ENCODE peak calls at places on chromosomes 11 and 22, in seven cellular contexts. I is prostate gland; R is lower lobe of right lung; H is CD8-positive, alpha-beta T cell; G is caudate nucleus; E is HL-60; C is CD4-positive, CD25-positive, alpha-beta regulatory T cell. N is an unnamed sample.

GRCh38 chr11:65501005-65501529 is 2.2 kb downstream of the MALAT1 start:
- DNase-seq in I (no peak), R (no peak), H (no peak), G (no peak), E (no peak), C (peak), N (no peak)

GRCh38 chr11:17765381-17766359 is 31.1 kb downstream of the KCNC1 start:
- DNase-seq in I (no peak), R (peak), H (no peak), G (peak), E (no peak), C (no peak), N (no peak)

GRCh38 chr11:3808846-3809623 is 675 bp downstream of the PGAP2 start:
- DNase-seq in I (peak), R (no peak), H (peak), G (no peak), E (peak), C (peak), N (peak)

GRCh38 chr11:26891501-26891900 is 102.4 kb upstream of the FIBIN start:
- DNase-seq in I (no peak), R (no peak), H (no peak), G (no peak), E (no peak), C (no peak), N (no peak)

GRCh38 chr22:45563362-45564040 is 60.8 kb downstream of the FBLN1 start:
- DNase-seq in I (no peak), R (no peak), H (no peak), G (no peak), E (no peak), C (no peak), N (no peak)

GRCh38 chr11:101866619-101867491 is 48.0 kb upstream of the CEP126 start:
- DNase-seq in I (no peak), R (no peak), H (no peak), G (no peak), E (no peak), C (no peak), N (no peak)

GRCh38 chr22:42329504-42329903 is 59.1 kb upstream of the TCF20 start:
- DNase-seq in I (no peak), R (no peak), H (no peak), G (no peak), E (no peak), C (no peak), N (no peak)

GRCh38 chr11:71987521-71987920 is 11.2 kb upstream of the IL18BP start:
- DNase-seq in I (no peak), R (no peak), H (no peak), G (no peak), E (no peak), C (no peak), N (no peak)

GRCh38 chr11:87368876-87369480 is 331.2 kb downstream of the TMEM135 start:
- DNase-seq in I (no peak), R (no peak), H (no peak), G (no peak), E (no peak), C (no peak), N (no peak)

GRCh38 chr11:63663809-63664208 is 7.4 kb downstream of the ATL3 start:
- DNase-seq in I (no peak), R (no peak), H (no peak), G (no peak), E (no peak), C (no peak), N (no peak)

GRCh38 chr11:66729447-66729846 is 431 bp upstream of the SPTBN2 start:
- DNase-seq in I (no peak), R (no peak), H (no peak), G (no peak), E (no peak), C (no peak), N (no peak)

GRCh38 chr22:29784451-29785361 is 17.5 kb downstream of the UQCR10 start:
- DNase-seq in I (no peak), R (no peak), H (no peak), G (peak), E (no peak), C (no peak), N (no peak)

GRCh38 chr11:77213589-77214428 is 85.8 kb downstream of the MYO7A start:
- DNase-seq in I (no peak), R (no peak), H (peak), G (no peak), E (no peak), C (no peak), N (no peak)

GRCh38 chr22:30609260-30610185 is 2.5 kb downstream of the TCN2 start:
- DNase-seq in I (no peak), R (no peak), H (no peak), G (no peak), E (peak), C (peak), N (no peak)

GRCh38 chr11:95520765-95521542 is 268.6 kb downstream of the FAM76B start:
- DNase-seq in I (peak), R (no peak), H (no peak), G (no peak), E (no peak), C (no peak), N (no peak)

GRCh38 chr11:59102259-59102765 is 4.7 kb upstream of the FAM111B start:
- DNase-seq in I (peak), R (peak), H (peak), G (peak), E (no peak), C (peak), N (peak)

GRCh38 chr11:77557553-77557952 is 32.2 kb upstream of the AQP11 start:
- DNase-seq in I (no peak), R (no peak), H (no peak), G (no peak), E (no peak), C (no peak), N (no peak)

GRCh38 chr11:35141034-35141433 is 2.1 kb downstream of the CD44 start:
- DNase-seq in I (no peak), R (no peak), H (no peak), G (no peak), E (no peak), C (no peak), N (no peak)

GRCh38 chr11:10725114-10725906 is 25.7 kb upstream of the CTR9 start:
- DNase-seq in I (no peak), R (no peak), H (no peak), G (no peak), E (peak), C (peak), N (no peak)

GRCh38 chr22:32528984-32529982 is 54.7 kb downstream of the FBXO7 start:
- DNase-seq in I (peak), R (peak), H (peak), G (peak), E (peak), C (peak), N (peak)

GRCh38 chr11:8721740-8722139 is 39.1 kb downstream of the RPL27A start:
- DNase-seq in I (peak), R (no peak), H (no peak), G (no peak), E (no peak), C (no peak), N (no peak)

GRCh38 chr11:86482684-86483083 is 108.0 kb downstream of the CCDC81 start:
- DNase-seq in I (no peak), R (no peak), H (no peak), G (no peak), E (no peak), C (no peak), N (no peak)

GRCh38 chr22:41565403-41566054 is 4.7 kb downstream of the CSDC2 start:
- DNase-seq in I (no peak), R (no peak), H (no peak), G (no peak), E (no peak), C (peak), N (no peak)

GRCh38 chr22:19756288-19757128 is 4.1 kb upstream of the TBX1 start:
- DNase-seq in I (peak), R (peak), H (peak), G (no peak), E (no peak), C (peak), N (peak)

GRCh38 chr22:30606455-30607299 is at the start of gene TCN2:
- DNase-seq in I (peak), R (peak), H (peak), G (peak), E (peak), C (peak), N (peak)

GRCh38 chr11:17760102-17761029 is 25.8 kb downstream of the KCNC1 start:
- DNase-seq in I (peak), R (no peak), H (no peak), G (no peak), E (no peak), C (peak), N (no peak)

GRCh38 chr11:16321148-16321547 is 35.2 kb downstream of the SOX6 start:
- DNase-seq in I (no peak), R (no peak), H (no peak), G (no peak), E (no peak), C (no peak), N (no peak)

GRCh38 chr11:117818036-117818858 is 6.3 kb downstream of the FXYD2 start:
- DNase-seq in I (no peak), R (peak), H (peak), G (no peak), E (no peak), C (peak), N (no peak)

GRCh38 chr11:26929806-26930517 is 64.0 kb upstream of the FIBIN start:
- DNase-seq in I (no peak), R (no peak), H (no peak), G (no peak), E (no peak), C (no peak), N (no peak)

GRCh38 chr11:69518081-69518950 is 36.9 kb downstream of the LINC01488 start:
- DNase-seq in I (no peak), R (no peak), H (no peak), G (no peak), E (no peak), C (no peak), N (no peak)

GRCh38 chr11:108872781-108873291 is 208.0 kb downstream of the DDX10 start:
- DNase-seq in I (no peak), R (no peak), H (no peak), G (no peak), E (no peak), C (no peak), N (no peak)

GRCh38 chr11:11237433-11237832 is 115.6 kb downstream of the CSNK2A3 start:
- DNase-seq in I (no peak), R (no peak), H (no peak), G (no peak), E (no peak), C (no peak), N (no peak)

GRCh38 chr22:32775957-32776356 is 25.5 kb upstream of the TIMP3 start:
- DNase-seq in I (no peak), R (no peak), H (no peak), G (no peak), E (no peak), C (no peak), N (no peak)

GRCh38 chr22:29994941-29995340 is 85.3 kb upstream of the HORMAD2 start:
- DNase-seq in I (no peak), R (no peak), H (no peak), G (no peak), E (no peak), C (no peak), N (no peak)

GRCh38 chr11:33005175-33005574 is 10.5 kb upstream of the DEPDC7 start:
- DNase-seq in I (no peak), R (no peak), H (peak), G (no peak), E (no peak), C (peak), N (no peak)

GRCh38 chr22:40504285-40505249 is 132.0 kb downstream of the MRTFA start:
- DNase-seq in I (no peak), R (no peak), H (no peak), G (no peak), E (no peak), C (no peak), N (no peak)

GRCh38 chr22:40502919-40503318 is 132.5 kb downstream of the SGSM3 start:
- DNase-seq in I (no peak), R (no peak), H (no peak), G (no peak), E (no peak), C (no peak), N (no peak)

GRCh38 chr22:40498454-40499186 is 128.2 kb downstream of the SGSM3 start:
- DNase-seq in I (no peak), R (no peak), H (no peak), G (no peak), E (no peak), C (no peak), N (no peak)

DNA sequence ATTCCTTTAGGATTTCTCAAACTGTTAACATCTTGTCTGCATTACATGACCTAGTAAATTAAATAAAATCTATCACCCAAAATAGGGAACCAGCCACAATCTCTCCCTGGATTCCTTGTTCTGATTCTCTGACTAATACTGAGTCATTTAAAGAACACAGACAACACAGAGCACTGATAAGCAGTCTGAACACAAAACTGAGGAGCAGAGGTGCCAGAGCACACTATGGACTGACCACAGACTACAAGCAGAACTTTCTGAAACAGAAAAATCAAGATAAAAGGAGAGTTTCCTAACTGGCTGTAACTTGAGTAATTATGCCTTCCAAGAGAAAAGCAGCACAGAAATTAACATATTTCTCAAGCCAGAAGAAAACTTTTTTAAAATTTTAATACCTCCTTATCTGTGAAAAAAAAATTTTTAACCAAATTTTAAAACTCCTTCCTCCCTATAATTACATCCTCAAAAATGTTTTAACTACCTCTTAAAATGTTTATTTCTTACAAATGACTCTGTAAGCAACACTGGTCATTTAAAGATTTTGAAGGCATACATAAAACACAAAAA is 128.9 kb downstream of the SGSM3 start:
- DNase-seq in I (no peak), R (no peak), H (no peak), G (no peak), E (no peak), C (no peak), N (no peak)
- H3K27ac ChIP-seq in I (peak), R (peak), H (no peak), G (no peak), E (no peak), C (no peak), N (no peak)

GRCh38 chr11:68377389-68377795 is 65.0 kb downstream of the LRP5 start:
- DNase-seq in I (no peak), R (no peak), H (no peak), G (no peak), E (no peak), C (no peak), N (no peak)
- H3K27ac ChIP-seq in I (no peak), R (peak), H (no peak), G (no peak), E (no peak), C (no peak), N (no peak)

GRCh38 chr11:75315439-75315805 is 36.0 kb downstream of the ARRB1 start:
- DNase-seq in I (no peak), R (no peak), H (no peak), G (no peak), E (no peak), C (no peak), N (no peak)

GRCh38 chr11:75313457-75314272 is 37.8 kb downstream of the ARRB1 start:
- DNase-seq in I (no peak), R (peak), H (no peak), G (peak), E (no peak), C (no peak), N (no peak)

GRCh38 chr11:75317446-75318122 is 33.9 kb downstream of the ARRB1 start:
- DNase-seq in I (no peak), R (peak), H (no peak), G (no peak), E (no peak), C (no peak), N (no peak)

GRCh38 chr11:75312346-75312745 is 39.1 kb downstream of the ARRB1 start:
- DNase-seq in I (no peak), R (no peak), H (no peak), G (no peak), E (no peak), C (no peak), N (no peak)

DNA sequence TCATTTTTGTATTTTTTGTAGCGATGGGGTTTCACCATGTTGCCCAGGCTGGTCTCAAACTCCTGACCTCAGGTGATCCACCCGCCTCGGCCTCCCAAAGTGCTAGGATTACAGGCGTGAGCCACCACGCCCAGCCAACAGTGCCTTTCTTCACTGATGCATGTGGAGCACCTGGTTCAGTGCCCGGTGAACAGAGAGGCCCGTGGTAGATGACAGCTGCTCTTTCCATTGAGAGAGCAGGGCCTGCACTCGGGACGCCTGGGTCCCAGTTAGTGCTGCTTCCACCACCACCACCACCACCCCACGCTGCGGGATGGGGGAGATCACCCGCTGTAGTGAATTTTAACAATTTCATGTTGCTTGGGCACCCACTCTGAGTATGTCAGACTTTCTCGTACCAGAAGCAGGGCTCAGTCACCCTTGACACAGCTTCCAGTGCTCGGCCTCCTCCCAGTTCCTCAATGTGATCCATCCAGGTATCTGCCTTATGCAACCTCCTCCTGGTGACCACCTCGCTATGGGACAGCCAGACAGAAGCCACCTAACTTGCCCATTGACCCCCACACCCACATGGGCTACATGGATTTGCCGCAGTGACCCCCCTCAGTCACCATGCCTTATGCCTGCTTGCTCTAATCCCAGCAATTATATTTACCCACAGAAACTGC is 36.6 kb downstream of the ARRB1 start:
- DNase-seq in I (no peak), R (no peak), H (no peak), G (no peak), E (no peak), C (no peak), N (no peak)
- H3K27ac ChIP-seq in I (no peak), R (peak), H (no peak), G (no peak), E (no peak), C (no peak), N (no peak)

GRCh38 chr11:22466351-22466750 is 128.2 kb downstream of the SLC17A6 start:
- DNase-seq in I (no peak), R (no peak), H (no peak), G (no peak), E (no peak), C (no peak), N (no peak)
- H3K27ac ChIP-seq in I (no peak), R (no peak), H (no peak), G (no peak), E (no peak), C (no peak), N (no peak)

N was measured in CD4-positive, alpha-beta T cell.